ENCODE peak calls at places on chromosome 1, in ten cellular contexts. O is activated CD4-positive, alpha-beta T cell treated with anti-CD3 and anti-CD28 coated beads, Interleukin-2, amount 10 ng/mL, durations not matched to agents 7 days and 5 days; W is GF-D8; X is heart right ventricle; E is CD4-positive, alpha-beta T cell; N is NCI-H1092 treated with DMSO at 0.1 percent for 48 hours; Z is lung microvascular endothelial cell; I is CD8-positive, alpha-beta T cell; K is KBM-7; V is iPS-NIHi11. C is an unnamed sample.

GRCh38 chr1:242842094-242842493 is 317.6 kb upstream of the PLD5 start:
- DNase-seq in O (no peak), W (no peak), X (no peak), E (no peak), N (no peak), Z (no peak), I (no peak), K (no peak), V (no peak), C (no peak)

GRCh38 chr1:193567937-193568336 is 381.5 kb upstream of the B3GALT2 start:
- DNase-seq in O (no peak), W (no peak), X (no peak), E (no peak), N (no peak), Z (no peak), I (no peak), K (no peak), V (no peak), C (no peak)

GRCh38 chr1:239719642-239720258 is 333.4 kb downstream of the CHRM3 start:
- DNase-seq in O (peak), W (peak), X (no peak), E (peak), N (no peak), Z (no peak), I (peak), K (peak), V (no peak), C (no peak)

GRCh38 chr1:39955547-39956539 is 898 bp downstream of the MFSD2A start:
- DNase-seq in O (peak), W (peak), X (no peak), E (no peak), N (peak), Z (peak), I (no peak), K (peak), V (peak), C (peak)

GRCh38 chr1:119742677-119743076 is 26.0 kb downstream of the HMGCS2 start:
- DNase-seq in O (no peak), W (no peak), X (no peak), E (no peak), N (no peak), Z (no peak), I (no peak), K (no peak), V (no peak), C (no peak)

GRCh38 chr1:25425098-25426085 is 4.8 kb upstream of the RHCE start:
- DNase-seq in O (no peak), W (no peak), X (no peak), E (no peak), N (no peak), Z (no peak), I (no peak), K (no peak), V (no peak), C (peak)

GRCh38 chr1:58162952-58163550 is 383.5 kb downstream of the OMA1 start:
- DNase-seq in O (peak), W (no peak), X (peak), E (no peak), N (peak), Z (peak), I (no peak), K (peak), V (peak), C (peak)

GRCh38 chr1:161100534-161100933 is 2.4 kb downstream of the KLHDC9 start:
- DNase-seq in O (no peak), W (no peak), X (no peak), E (no peak), N (no peak), Z (no peak), I (no peak), K (no peak), V (no peak), C (no peak)

GRCh38 chr1:43286115-43286514 is 734 bp upstream of the C1orf210 start:
- DNase-seq in O (no peak), W (no peak), X (no peak), E (no peak), N (no peak), Z (no peak), I (no peak), K (no peak), V (no peak), C (no peak)

GRCh38 chr1:157360021-157360390 is 192.3 kb downstream of the FCRL5 start:
- DNase-seq in O (no peak), W (no peak), X (no peak), E (no peak), N (peak), Z (no peak), I (no peak), K (no peak), V (no peak), C (no peak)

GRCh38 chr1:28775121-28775942 is 36.6 kb upstream of the OPRD1 start:
- DNase-seq in O (peak), W (no peak), X (peak), E (peak), N (no peak), Z (peak), I (peak), K (no peak), V (no peak), C (peak)

GRCh38 chr1:8662380-8663072 is 154.9 kb downstream of the RERE start:
- DNase-seq in O (no peak), W (no peak), X (no peak), E (no peak), N (no peak), Z (no peak), I (no peak), K (no peak), V (no peak), C (no peak)

GRCh38 chr1:167563579-167564246 is 10.2 kb upstream of the CREG1 start:
- DNase-seq in O (no peak), W (no peak), X (no peak), E (no peak), N (peak), Z (no peak), I (no peak), K (no peak), V (no peak), C (peak)

GRCh38 chr1:20462397-20462796 is 23.6 kb downstream of the CAMK2N1 start:
- DNase-seq in O (no peak), W (no peak), X (no peak), E (no peak), N (no peak), Z (no peak), I (no peak), K (no peak), V (no peak), C (no peak)

GRCh38 chr1:166730299-166730888 is 108.9 kb upstream of the POGK start:
- DNase-seq in O (no peak), W (no peak), X (no peak), E (no peak), N (no peak), Z (no peak), I (no peak), K (peak), V (no peak), C (no peak)

GRCh38 chr1:31712625-31713024 is 8.8 kb upstream of the COL16A1 start:
- DNase-seq in O (no peak), W (no peak), X (peak), E (no peak), N (no peak), Z (peak), I (no peak), K (no peak), V (no peak), C (peak)

GRCh38 chr1:230465701-230466100 is 39.6 kb upstream of the PGBD5 start:
- DNase-seq in O (no peak), W (no peak), X (no peak), E (no peak), N (peak), Z (no peak), I (no peak), K (no peak), V (no peak), C (no peak)